ENCODE peak calls at places on chromosomes 11 and 22, in five cellular contexts. J, R, U, V and H are unnamed samples.
A peak's percentile ranks its signal among the peaks of the same experiment; 100 is the strongest.

GRCh38 chr11:133997556-133997955 is 40.8 kb upstream of the IGSF9B start:
- DNase-seq in U (no peak), V (no peak), R (no peak), J (no peak), H (no peak)

GRCh38 chr11:78319453-78319955 is 98.1 kb downstream of the GAB2 start:
- DNase-seq in R (no peak), U (no peak), V (peak; percentile 75), J (peak; percentile 42), H (no peak)

GRCh38 chr22:37741312-37741795 is 44.5 kb downstream of the TRIOBP start:
- DNase-seq in J (peak; percentile 89), U (no peak), R (peak; percentile 87), V (peak; percentile 91), H (peak; percentile 97)

GRCh38 chr11:117204283-117205080 is 5.3 kb downstream of the TAGLN start:
- DNase-seq in V (peak; percentile 14), U (no peak), J (no peak), R (no peak), H (no peak)

GRCh38 chr11:117042689-117043088 is 55.5 kb downstream of the SIK3 start:
- DNase-seq in U (no peak), V (no peak), R (no peak), J (no peak), H (no peak)

GRCh38 chr11:46564459-46564858 is 29.4 kb downstream of the AMBRA1 start:
- DNase-seq in U (no peak), J (peak; percentile 66), R (no peak), V (peak; percentile 70), H (no peak)

GRCh38 chr11:86802601-86803051 is 2.3 kb downstream of the PRSS23 start:
- DNase-seq in V (peak; percentile 71), J (peak; percentile 70), U (no peak), R (no peak), H (no peak)

GRCh38 chr22:36364255-36365019 is 23.3 kb downstream of the MYH9 start:
- DNase-seq in R (no peak), V (no peak), U (no peak), J (no peak), H (no peak)

GRCh38 chr11:34827239-34827638 is 88.9 kb downstream of the APIP start:
- DNase-seq in J (no peak), V (no peak), U (no peak), R (no peak), H (no peak)

GRCh38 chr11:1083621-1084551 is 9.2 kb downstream of the MUC2 start:
- DNase-seq in U (no peak), R (no peak), V (no peak), J (no peak), H (no peak)

GRCh38 chr11:73981051-73981805 is 1.4 kb downstream of the UCP2 start:
- DNase-seq in U (no peak), V (no peak), R (no peak), J (no peak), H (no peak)

GRCh38 chr11:36600155-36600554 is 2.1 kb upstream of the RAG2 start:
- DNase-seq in R (no peak), U (no peak), J (no peak), V (no peak), H (no peak)

GRCh38 chr11:117892651-117893050 is 16.2 kb upstream of the FXYD6 start:
- DNase-seq in U (no peak), J (no peak), V (no peak), R (no peak), H (no peak)

GRCh38 chr11:1936072-1936780 is 10.9 kb upstream of the MRPL23 start:
- DNase-seq in R (no peak), V (no peak), J (no peak), U (no peak), H (no peak)

GRCh38 chr11:71130106-71130505 is 122.3 kb downstream of the SHANK2 start:
- DNase-seq in J (no peak), R (no peak), U (no peak), V (no peak), H (no peak)

GRCh38 chr11:114163231-114163631 is 103.7 kb downstream of the ZBTB16 start:
- DNase-seq in V (no peak), U (no peak), R (no peak), J (no peak), H (no peak)

GRCh38 chr11:86070435-86071056 is 1.7 kb upstream of the PICALM start:
- DNase-seq in J (peak; percentile 44), V (peak; percentile 63), R (no peak), U (no peak), H (no peak)

GRCh38 chr22:35043251-35043931 is 22.6 kb upstream of the ISX start:
- DNase-seq in U (no peak), R (no peak), V (no peak), J (peak; percentile 11), H (no peak)

GRCh38 chr11:111310723-111311122 is 12.4 kb downstream of the POU2AF3 start:
- DNase-seq in V (no peak), J (no peak), R (no peak), U (no peak), H (no peak)

GRCh38 chr11:44944853-44945235 is 5.8 kb downstream of the TP53I11 start:
- DNase-seq in V (no peak), R (no peak), U (no peak), J (no peak), H (no peak)

GRCh38 chr22:38050720-38051119 is 6.5 kb upstream of the PICK1 start:
- DNase-seq in J (no peak), R (no peak), U (no peak), V (no peak), H (no peak)

GRCh38 chr22:38240734-38241252 is 32.0 kb downstream of the TMEM184B start:
- DNase-seq in U (no peak), V (peak; percentile 93), R (peak; percentile 72), J (peak; percentile 91), H (peak; percentile 46)

GRCh38 chr22:30566125-30566524 is 8.3 kb downstream of the GAL3ST1 start:
- DNase-seq in J (no peak), V (no peak), U (no peak), R (no peak), H (no peak)

GRCh38 chr11:101475699-101476098 is 108.1 kb downstream of the TRPC6 start:
- DNase-seq in U (no peak), V (no peak), J (no peak), R (no peak), H (no peak)

GRCh38 chr11:74449369-74449931 is 17.9 kb downstream of the KCNE3 start:
- DNase-seq in V (peak; percentile 84), R (peak; percentile 53), U (peak; percentile 14), J (peak; percentile 82), H (peak; percentile 77)

GRCh38 chr11:94175545-94175944 is 46.9 kb downstream of the PANX1 start:
- DNase-seq in V (peak; percentile 95), J (peak; percentile 85), R (peak; percentile 76), U (no peak), H (no peak)

GRCh38 chr11:68939583-68940555 is 36.2 kb downstream of the IGHMBP2 start:
- DNase-seq in J (no peak), V (no peak), R (no peak), U (no peak), H (no peak)